ENCODE peak calls at places on chromosomes 11 and 22, in ten cellular contexts. F is D341Med; A is naive thymus-derived CD8-positive, alpha-beta T cell; L is GM13976; C is activated effector memory CD4-positive, alpha-beta T cell treated with Interleukin-2 at 50 U/mL for 16 hours; U is omental fat pad; O is OCI-M1; E is astrocyte of the hippocampus; Z is WTC11; Y is EH. J is an unnamed sample.

GRCh38 chr22:42074153-42074750 is at the start of gene PHETA2:
- DNase-seq in F (peak), L (peak), O (no peak), A (peak), Y (peak), C (peak), Z (peak), U (no peak), E (peak), J (peak)

GRCh38 chr11:15053201-15053685 is 20.1 kb upstream of the CALCB start:
- DNase-seq in C (no peak), A (no peak), F (no peak), Y (no peak), U (no peak), Z (no peak), E (no peak), O (peak), L (no peak), J (peak)

GRCh38 chr22:45511847-45512261 is 9.2 kb downstream of the FBLN1 start:
- DNase-seq in U (no peak), C (no peak), Y (peak), F (no peak), O (no peak), A (no peak), Z (no peak), L (no peak), E (peak), J (peak)

GRCh38 chr22:22519591-22519990 is 479 bp downstream of the ZNF280A start:
- DNase-seq in U (no peak), C (no peak), E (no peak), A (no peak), L (no peak), O (no peak), Y (no peak), Z (no peak), F (peak), J (no peak)

GRCh38 chr11:111707039-111707690 is 59.0 kb downstream of the PPP2R1B start:
- DNase-seq in A (no peak), U (no peak), Y (peak), O (no peak), C (no peak), E (peak), L (no peak), F (no peak), Z (no peak), J (peak)

GRCh38 chr11:10659339-10660216 is 34.0 kb downstream of the IRAG1 start:
- DNase-seq in A (no peak), U (no peak), L (no peak), O (peak), E (peak), Y (peak), C (no peak), F (no peak), Z (no peak), J (peak)

GRCh38 chr11:73227571-73228211 is 9.6 kb downstream of the P2RY2 start:
- DNase-seq in Z (peak), F (peak), Y (no peak), O (no peak), L (no peak), A (no peak), E (no peak), U (no peak), C (no peak), J (no peak)

GRCh38 chr22:24698266-24698926 is 76.1 kb downstream of the PIWIL3 start:
- DNase-seq in E (no peak), F (no peak), O (no peak), L (no peak), U (no peak), C (no peak), Y (no peak), Z (no peak), A (no peak), J (peak)

GRCh38 chr22:39658367-39658766 is 87.8 kb downstream of the CACNA1I start:
- DNase-seq in Y (no peak), Z (no peak), U (no peak), E (no peak), C (peak), F (no peak), A (no peak), O (peak), L (no peak), J (peak)

GRCh38 chr11:1546077-1546535 is 26.0 kb downstream of the DUSP8 start:
- DNase-seq in Z (peak), L (no peak), C (no peak), F (no peak), U (no peak), O (no peak), E (no peak), A (no peak), Y (no peak), J (no peak)

GRCh38 chr11:72534859-72535547 is 100.7 kb upstream of the CLPB start:
- DNase-seq in C (no peak), Z (peak), U (no peak), O (no peak), E (peak), F (no peak), L (no peak), Y (peak), A (no peak), J (peak)

GRCh38 chr11:57277845-57278720 is 41.0 kb upstream of the APLNR start:
- DNase-seq in L (peak), O (peak), A (no peak), F (peak), Y (peak), E (peak), C (no peak), U (peak), Z (peak), J (peak)

J was measured in myocyte.